ENCODE peak calls at places on chromosomes 12 and 14, in ten cellular contexts. P is activated T-cell treated with anti-CD3 and anti-CD28 coated beads, Interleukin-2, amount 50 U/mL, for 72 hours; G is GM06990; Z is hypothalamus; M is NB4; A is anterior cingulate cortex; Y is activated T-helper 1 cell treated with Interleukin-2 at 50 U/mL for 16 hours; O is PC-3; D is stimulated activated CD8-positive, alpha-beta memory T cell treated with anti-CD3 and anti-CD28 coated beads, Interleukin-12 subunit alpha, Interleukin-12 subunit beta, amount 100 ng/mL, for 4 hours; X is HCEC 1CT. F is an unnamed sample.
A peak's percentile ranks its signal among the peaks of the same experiment; 100 is the strongest.

GRCh38 chr12:52005218-52005902 is 1.4 kb upstream of the TAMALIN start:
- DNase-seq in P (no peak), G (no peak), Z (no peak), M (no peak), A (no peak), Y (no peak), O (no peak), D (no peak), X (no peak), F (no peak)

GRCh38 chr12:91922139-91922538 is 223.5 kb downstream of the BTG1 start:
- DNase-seq in P (no peak), G (no peak), Z (no peak), M (peak; percentile 13), A (no peak), Y (no peak), O (no peak), D (no peak), X (no peak), F (no peak)

GRCh38 chr12:102567031-102567985 is 86.9 kb upstream of the IGF1 start:
- DNase-seq in P (no peak), G (no peak), Z (no peak), M (no peak), A (no peak), Y (no peak), O (peak; percentile 36), D (no peak), X (no peak), F (no peak)

GRCh38 chr14:60981626-60982455 is 796 bp downstream of the SLC38A6 start:
- DNase-seq in P (no peak), G (peak; percentile 7), Z (no peak), M (peak; percentile 25), A (no peak), Y (no peak), O (peak; percentile 58), D (no peak), X (peak; percentile 90), F (no peak)

GRCh38 chr12:121467638-121468403 is 67.9 kb downstream of the RNF34 start:
- DNase-seq in P (no peak), G (no peak), Z (peak; percentile 47), M (no peak), A (no peak), Y (no peak), O (no peak), D (peak; percentile 3), X (no peak), F (no peak)

GRCh38 chr12:85923767-85924331 is 49.8 kb downstream of the NTS start:
- DNase-seq in P (no peak), G (no peak), Z (no peak), M (peak; percentile 28), A (no peak), Y (no peak), O (peak; percentile 60), D (no peak), X (peak; percentile 22), F (peak; percentile 2)

GRCh38 chr14:75960219-75960618 is 21.6 kb downstream of the TGFB3 start:
- DNase-seq in P (no peak), G (peak; percentile 62), Z (no peak), M (no peak), A (no peak), Y (no peak), O (no peak), D (no peak), X (no peak), F (no peak)

GRCh38 chr12:106417926-106418910 is 60.7 kb downstream of the POLR3B start:
- DNase-seq in P (no peak), G (no peak), Z (no peak), M (no peak), A (no peak), Y (no peak), O (peak; percentile 94), D (no peak), X (peak; percentile 78), F (no peak)

GRCh38 chr12:49031573-49032161 is 13.1 kb upstream of the PRKAG1 start:
- DNase-seq in P (no peak), G (no peak), Z (no peak), M (no peak), A (no peak), Y (no peak), O (no peak), D (no peak), X (no peak), F (no peak)

GRCh38 chr14:80615831-80616230 is 325.7 kb downstream of the CEP128 start:
- DNase-seq in P (no peak), G (peak; percentile 4), Z (no peak), M (no peak), A (no peak), Y (no peak), O (no peak), D (no peak), X (no peak), F (no peak)

GRCh38 chr12:106136263-106136662 is 2.5 kb downstream of the NUAK1 start:
- DNase-seq in P (peak; percentile 74), G (peak; percentile 6), Z (peak; percentile 93), M (peak; percentile 83), A (peak; percentile 83), Y (peak; percentile 35), O (peak; percentile 95), D (peak; percentile 42), X (peak; percentile 68), F (peak; percentile 94)

GRCh38 chr12:51210690-51211395 is 7.0 kb downstream of the POU6F1 start:
- DNase-seq in P (no peak), G (no peak), Z (peak; percentile 37), M (no peak), A (peak; percentile 32), Y (no peak), O (no peak), D (no peak), X (no peak), F (peak; percentile 59)

GRCh38 chr12:53560386-53560785 is 53.1 kb upstream of the NPFF start:
- DNase-seq in P (no peak), G (no peak), Z (no peak), M (no peak), A (no peak), Y (no peak), O (no peak), D (no peak), X (peak; percentile 43), F (no peak)

GRCh38 chr14:100710391-100711116 is 16.1 kb upstream of the DLK1 start:
- DNase-seq in P (no peak), G (no peak), Z (no peak), M (peak; percentile 46), A (no peak), Y (no peak), O (no peak), D (no peak), X (no peak), F (no peak)

GRCh38 chr12:107457536-107457935 is 228.1 kb upstream of the PWP1 start:
- DNase-seq in P (no peak), G (no peak), Z (no peak), M (no peak), A (no peak), Y (no peak), O (no peak), D (no peak), X (no peak), F (no peak)

GRCh38 chr12:26153421-26154154 is 28.8 kb upstream of the BHLHE41 start:
- DNase-seq in P (no peak), G (no peak), Z (no peak), M (no peak), A (no peak), Y (no peak), O (peak; percentile 99), D (no peak), X (peak; percentile 100), F (no peak)

GRCh38 chr12:2691340-2692111 is 103.2 kb upstream of the FKBP4 start:
- DNase-seq in P (peak; percentile 58), G (peak; percentile 72), Z (no peak), M (no peak), A (no peak), Y (peak; percentile 18), O (no peak), D (peak; percentile 38), X (no peak), F (no peak)

GRCh38 chr12:90062799-90063198 is 354.2 kb upstream of the ATP2B1 start:
- DNase-seq in P (no peak), G (no peak), Z (no peak), M (peak; percentile 9), A (no peak), Y (no peak), O (peak; percentile 30), D (no peak), X (no peak), F (no peak)

GRCh38 chr14:33611405-33612183 is 339.3 kb downstream of the EGLN3 start:
- DNase-seq in P (no peak), G (no peak), Z (no peak), M (no peak), A (no peak), Y (no peak), O (peak; percentile 69), D (no peak), X (no peak), F (no peak)

GRCh38 chr14:96267336-96267735 is 11.3 kb downstream of the BDKRB1 start:
- DNase-seq in P (no peak), G (no peak), Z (no peak), M (no peak), A (no peak), Y (no peak), O (no peak), D (no peak), X (peak; percentile 49), F (no peak)

GRCh38 chr12:93572712-93573551 is 457 bp downstream of the SOCS2 start:
- DNase-seq in P (peak; percentile 47), G (peak; percentile 33), Z (peak; percentile 10), M (no peak), A (no peak), Y (no peak), O (peak; percentile 46), D (no peak), X (peak; percentile 59), F (no peak)

GRCh38 chr14:76908834-76909233 is 82.6 kb downstream of the LRRC74A start:
- DNase-seq in P (peak; percentile 59), G (peak; percentile 70), Z (no peak), M (peak; percentile 88), A (no peak), Y (no peak), O (no peak), D (no peak), X (no peak), F (peak; percentile 9)

GRCh38 chr12:94789510-94790225 is 139.3 kb upstream of the TMCC3 start:
- DNase-seq in P (no peak), G (no peak), Z (no peak), M (no peak), A (no peak), Y (no peak), O (no peak), D (no peak), X (no peak), F (no peak)

GRCh38 chr14:104282332-104283196 is 144.2 kb downstream of the KIF26A start:
- DNase-seq in P (no peak), G (no peak), Z (no peak), M (no peak), A (no peak), Y (no peak), O (no peak), D (no peak), X (no peak), F (no peak)

GRCh38 chr12:65282840-65283239 is 4.4 kb downstream of the MSRB3 start:
- DNase-seq in P (no peak), G (no peak), Z (no peak), M (peak; percentile 36), A (no peak), Y (no peak), O (no peak), D (no peak), X (no peak), F (no peak)

GRCh38 chr12:131857908-131858850 is 30.0 kb downstream of the MMP17 start:
- DNase-seq in P (no peak), G (no peak), Z (no peak), M (no peak), A (no peak), Y (no peak), O (no peak), D (no peak), X (no peak), F (no peak)

GRCh38 chr12:28814246-28814645 is 334.8 kb upstream of the FAR2 start:
- DNase-seq in P (no peak), G (no peak), Z (no peak), M (no peak), A (no peak), Y (no peak), O (peak; percentile 100), D (no peak), X (no peak), F (no peak)

GRCh38 chr12:104602901-104603300 is 146.2 kb downstream of the CHST11 start:
- DNase-seq in P (no peak), G (no peak), Z (no peak), M (peak; percentile 32), A (no peak), Y (no peak), O (peak; percentile 60), D (no peak), X (peak; percentile 25), F (no peak)